ENCODE peak calls at places on chromosomes 5 and 9, in four cellular contexts. C, W, N and U are unnamed samples.

GRCh38 chr9:7147136-7148090 is 389.6 kb downstream of the KDM4C start:
- DNase-seq in C (no peak), W (no peak), N (no peak), U (no peak)

GRCh38 chr5:138686668-138687067 is 66.6 kb upstream of the CTNNA1 start:
- DNase-seq in C (no peak), W (no peak), N (no peak), U (no peak)

GRCh38 chr5:91468643-91469422 is 85.7 kb upstream of the ARRDC3 start:
- DNase-seq in C (no peak), W (peak), N (no peak), U (no peak)

GRCh38 chr9:72363908-72364678 is 915 bp downstream of the ZFAND5 start:
- DNase-seq in C (peak), W (peak), N (peak), U (no peak)

GRCh38 chr5:122846051-122846567 is 696 bp downstream of the SNX24 start:
- DNase-seq in C (no peak), W (peak), N (no peak), U (no peak)

GRCh38 chr5:64637837-64638443 is 52.4 kb upstream of the SHISAL2B start:
- DNase-seq in C (no peak), W (no peak), N (no peak), U (no peak)

GRCh38 chr9:110224583-110224982 is 16.6 kb upstream of the C9orf152 start:
- DNase-seq in C (no peak), W (no peak), N (no peak), U (no peak)

GRCh38 chr9:97525451-97525850 is 24.0 kb downstream of the TMOD1 start:
- DNase-seq in C (no peak), W (no peak), N (no peak), U (no peak)

GRCh38 chr9:11159318-11159862 is 546.6 kb upstream of the PTPRD start:
- DNase-seq in C (no peak), W (no peak), N (no peak), U (no peak)

GRCh38 chr5:76689321-76690026 is 26.5 kb upstream of the F2R start:
- DNase-seq in C (no peak), W (no peak), N (no peak), U (no peak)

GRCh38 chr9:72979405-72980100 is 26.7 kb upstream of the ALDH1A1 start:
- DNase-seq in C (no peak), W (no peak), N (no peak), U (no peak)

GRCh38 chr9:87672586-87672985 is 53.3 kb upstream of the CTSL start:
- DNase-seq in C (no peak), W (no peak), N (no peak), U (no peak)

GRCh38 chr9:110797611-110798010 is 129.0 kb downstream of the MUSK start:
- DNase-seq in C (no peak), W (no peak), N (no peak), U (no peak)

GRCh38 chr9:111349766-111350165 is 19.7 kb upstream of the OR2K2 start:
- DNase-seq in C (no peak), W (no peak), N (no peak), U (no peak)

GRCh38 chr5:83742089-83742488 is 21.4 kb upstream of the HAPLN1 start:
- DNase-seq in C (no peak), W (no peak), N (no peak), U (no peak)

GRCh38 chr5:206406-206805 is 11.5 kb downstream of the CCDC127 start:
- DNase-seq in C (peak), W (no peak), N (no peak), U (no peak)

GRCh38 chr9:110602281-110602680 is 22.7 kb upstream of the SVEP1 start:
- DNase-seq in C (no peak), W (no peak), N (no peak), U (no peak)

GRCh38 chr5:53431665-53432064 is 48.8 kb upstream of the FST start:
- DNase-seq in C (no peak), W (no peak), N (no peak), U (no peak)

GRCh38 chr5:160089549-160089948 is 29.7 kb downstream of the PWWP2A start:
- DNase-seq in C (no peak), W (no peak), N (no peak), U (no peak)

GRCh38 chr9:70874451-70874850 is 247.0 kb downstream of the TRPM3 start:
- DNase-seq in C (no peak), W (no peak), N (no peak), U (no peak)

GRCh38 chr9:36144322-36145206 is 8.0 kb downstream of the GLIPR2 start:
- DNase-seq in C (no peak), W (no peak), N (no peak), U (no peak)

GRCh38 chr9:112473986-112474385 is 12.6 kb upstream of the KIAA1958 start:
- DNase-seq in C (no peak), W (no peak), N (no peak), U (no peak)